ENCODE peak calls at places on chromosomes 13 and 19, in seven cellular contexts. L is right cardiac atrium; K is NCI-H1436; A is stimulated activated CD4-positive, alpha-beta T cell treated with anti-CD3 and anti-CD28 coated beads, Interleukin-2, amount 100 ng/mL, for 48 hours; Z is lower leg skin; M is GM04504; C is trophoblast cell. N is an unnamed sample.

GRCh38 chr13:52158629-52159158 is 703 bp downstream of the NEK3 start:
- DNase-seq in L (no peak), K (no peak), A (no peak), Z (peak; percentile 44), M (no peak), C (peak; percentile 1), N (no peak)

GRCh38 chr13:41547253-41548000 is 90.1 kb downstream of the RGCC start:
- DNase-seq in L (peak; percentile 84), K (no peak), A (no peak), Z (peak; percentile 68), M (no peak), C (no peak), N (no peak)

GRCh38 chr13:55577847-55578210 is 1562.9 kb upstream of the PRR20A start:
- DNase-seq in L (no peak), K (no peak), A (no peak), Z (no peak), M (no peak), C (no peak), N (no peak)

GRCh38 chr19:16420781-16421386 is 50.9 kb downstream of the EPS15L1 start:
- DNase-seq in L (no peak), K (no peak), A (no peak), Z (no peak), M (no peak), C (no peak), N (no peak)

GRCh38 chr13:21567714-21568113 is 36.3 kb downstream of the MICU2 start:
- DNase-seq in L (no peak), K (no peak), A (no peak), Z (no peak), M (no peak), C (no peak), N (no peak)

GRCh38 chr13:74272826-74273225 is 138.6 kb upstream of the KLF12 start:
- DNase-seq in L (no peak), K (no peak), A (no peak), Z (no peak), M (no peak), C (no peak), N (no peak)

GRCh38 chr19:50537769-50538230 is 24.1 kb upstream of the ASPDH start:
- DNase-seq in L (peak; percentile 92), K (peak; percentile 71), A (peak; percentile 71), Z (peak; percentile 30), M (peak; percentile 40), C (peak; percentile 84), N (peak; percentile 88)

GRCh38 chr13:113846639-113847318 is 17.1 kb downstream of the GAS6 start:
- DNase-seq in L (peak; percentile 43), K (no peak), A (no peak), Z (no peak), M (no peak), C (no peak), N (no peak)

GRCh38 chr13:110103026-110103425 is 203.9 kb downstream of the COL4A1 start:
- DNase-seq in L (no peak), K (no peak), A (no peak), Z (no peak), M (no peak), C (no peak), N (no peak)